ENCODE peak calls at places on chromosome 17, in eight cellular contexts. One of them, this sample, is unnamed.

GRCh38 chr17:20930065-20930760 is 112.6 kb downstream of the USP22 start:
- DNase-seq in stimulated activated CD4-positive, alpha-beta T cell treated with anti-CD3 and anti-CD28 coated beads, Interleukin-15, amount 100 ng/mL, for 1 hour: no peak
- DNase-seq in ACHN: no peak
- DNase-seq in A549: no peak
- DNase-seq in IMR-90: peak
- DNase-seq in amniotic stem cell: no peak
- DNase-seq in AG04450: no peak
- DNase-seq in activated effector memory CD4-positive, alpha-beta T cell treated with Interleukin-2 at 50 U/mL for 16 hours: no peak
- DNase-seq in this sample: no peak

GRCh38 chr17:51422634-51423033 is 162.3 kb downstream of the UTP18 start:
- DNase-seq in stimulated activated CD4-positive, alpha-beta T cell treated with anti-CD3 and anti-CD28 coated beads, Interleukin-15, amount 100 ng/mL, for 1 hour: no peak
- DNase-seq in ACHN: no peak
- DNase-seq in A549: peak
- DNase-seq in IMR-90: no peak
- DNase-seq in amniotic stem cell: no peak
- DNase-seq in AG04450: no peak
- DNase-seq in activated effector memory CD4-positive, alpha-beta T cell treated with Interleukin-2 at 50 U/mL for 16 hours: no peak
- DNase-seq in this sample: no peak

GRCh38 chr17:47286198-47286914 is 32.7 kb downstream of the ITGB3 start:
- DNase-seq in stimulated activated CD4-positive, alpha-beta T cell treated with anti-CD3 and anti-CD28 coated beads, Interleukin-15, amount 100 ng/mL, for 1 hour: no peak
- DNase-seq in ACHN: no peak
- DNase-seq in A549: no peak
- DNase-seq in IMR-90: peak
- DNase-seq in amniotic stem cell: no peak
- DNase-seq in AG04450: no peak
- DNase-seq in activated effector memory CD4-positive, alpha-beta T cell treated with Interleukin-2 at 50 U/mL for 16 hours: no peak
- DNase-seq in this sample: no peak

GRCh38 chr17:3712811-3713463 is 10.8 kb upstream of the HASPIN start:
- DNase-seq in stimulated activated CD4-positive, alpha-beta T cell treated with anti-CD3 and anti-CD28 coated beads, Interleukin-15, amount 100 ng/mL, for 1 hour: no peak
- DNase-seq in ACHN: no peak
- DNase-seq in A549: no peak
- DNase-seq in IMR-90: no peak
- DNase-seq in amniotic stem cell: no peak
- DNase-seq in AG04450: no peak
- DNase-seq in activated effector memory CD4-positive, alpha-beta T cell treated with Interleukin-2 at 50 U/mL for 16 hours: no peak
- DNase-seq in this sample: no peak

GRCh38 chr17:8126306-8127066 is 2.6 kb upstream of the HES7 start:
- DNase-seq in stimulated activated CD4-positive, alpha-beta T cell treated with anti-CD3 and anti-CD28 coated beads, Interleukin-15, amount 100 ng/mL, for 1 hour: no peak
- DNase-seq in ACHN: peak
- DNase-seq in A549: peak
- DNase-seq in IMR-90: peak
- DNase-seq in amniotic stem cell: no peak
- DNase-seq in AG04450: no peak
- DNase-seq in activated effector memory CD4-positive, alpha-beta T cell treated with Interleukin-2 at 50 U/mL for 16 hours: peak
- DNase-seq in this sample: no peak

GRCh38 chr17:74183411-74183810 is 20.1 kb upstream of the RPL38 start:
- DNase-seq in stimulated activated CD4-positive, alpha-beta T cell treated with anti-CD3 and anti-CD28 coated beads, Interleukin-15, amount 100 ng/mL, for 1 hour: no peak
- DNase-seq in ACHN: no peak
- DNase-seq in A549: no peak
- DNase-seq in IMR-90: no peak
- DNase-seq in amniotic stem cell: no peak
- DNase-seq in AG04450: no peak
- DNase-seq in activated effector memory CD4-positive, alpha-beta T cell treated with Interleukin-2 at 50 U/mL for 16 hours: no peak
- DNase-seq in this sample: no peak

GRCh38 chr17:16986391-16986790 is 14.5 kb upstream of the TNFRSF13B start:
- DNase-seq in stimulated activated CD4-positive, alpha-beta T cell treated with anti-CD3 and anti-CD28 coated beads, Interleukin-15, amount 100 ng/mL, for 1 hour: no peak
- DNase-seq in ACHN: no peak
- DNase-seq in A549: no peak
- DNase-seq in IMR-90: peak
- DNase-seq in amniotic stem cell: no peak
- DNase-seq in AG04450: peak
- DNase-seq in activated effector memory CD4-positive, alpha-beta T cell treated with Interleukin-2 at 50 U/mL for 16 hours: no peak
- DNase-seq in this sample: no peak

GRCh38 chr17:16459850-16460550 is 32.0 kb downstream of the LRRC75A start:
- DNase-seq in stimulated activated CD4-positive, alpha-beta T cell treated with anti-CD3 and anti-CD28 coated beads, Interleukin-15, amount 100 ng/mL, for 1 hour: no peak
- DNase-seq in ACHN: no peak
- DNase-seq in A549: no peak
- DNase-seq in IMR-90: no peak
- DNase-seq in amniotic stem cell: no peak
- DNase-seq in AG04450: no peak
- DNase-seq in activated effector memory CD4-positive, alpha-beta T cell treated with Interleukin-2 at 50 U/mL for 16 hours: no peak
- DNase-seq in this sample: no peak

GRCh38 chr17:42111901-42112551 is 488 bp downstream of the DHX58 start:
- DNase-seq in stimulated activated CD4-positive, alpha-beta T cell treated with anti-CD3 and anti-CD28 coated beads, Interleukin-15, amount 100 ng/mL, for 1 hour: peak
- DNase-seq in ACHN: peak
- DNase-seq in A549: no peak
- DNase-seq in IMR-90: peak
- DNase-seq in amniotic stem cell: no peak
- DNase-seq in AG04450: no peak
- DNase-seq in activated effector memory CD4-positive, alpha-beta T cell treated with Interleukin-2 at 50 U/mL for 16 hours: no peak
- DNase-seq in this sample: peak

GRCh38 chr17:48552453-48553189 is 7.7 kb upstream of the HOXB2 start:
- DNase-seq in stimulated activated CD4-positive, alpha-beta T cell treated with anti-CD3 and anti-CD28 coated beads, Interleukin-15, amount 100 ng/mL, for 1 hour: no peak
- DNase-seq in ACHN: no peak
- DNase-seq in A549: no peak
- DNase-seq in IMR-90: peak
- DNase-seq in amniotic stem cell: no peak
- DNase-seq in AG04450: no peak
- DNase-seq in activated effector memory CD4-positive, alpha-beta T cell treated with Interleukin-2 at 50 U/mL for 16 hours: no peak
- DNase-seq in this sample: no peak

GRCh38 chr17:29839656-29840055 is 90.4 kb downstream of the SSH2 start:
- DNase-seq in stimulated activated CD4-positive, alpha-beta T cell treated with anti-CD3 and anti-CD28 coated beads, Interleukin-15, amount 100 ng/mL, for 1 hour: no peak
- DNase-seq in ACHN: no peak
- DNase-seq in A549: no peak
- DNase-seq in IMR-90: no peak
- DNase-seq in amniotic stem cell: no peak
- DNase-seq in AG04450: no peak
- DNase-seq in activated effector memory CD4-positive, alpha-beta T cell treated with Interleukin-2 at 50 U/mL for 16 hours: no peak
- DNase-seq in this sample: no peak

GRCh38 chr17:70905796-70906195 is 736.5 kb downstream of the KCNJ2 start:
- DNase-seq in stimulated activated CD4-positive, alpha-beta T cell treated with anti-CD3 and anti-CD28 coated beads, Interleukin-15, amount 100 ng/mL, for 1 hour: no peak
- DNase-seq in ACHN: peak
- DNase-seq in A549: peak
- DNase-seq in IMR-90: peak
- DNase-seq in amniotic stem cell: no peak
- DNase-seq in AG04450: peak
- DNase-seq in activated effector memory CD4-positive, alpha-beta T cell treated with Interleukin-2 at 50 U/mL for 16 hours: no peak
- DNase-seq in this sample: no peak

GRCh38 chr17:19744922-19745757 is 3.0 kb downstream of the ALDH3A1 start:
- DNase-seq in stimulated activated CD4-positive, alpha-beta T cell treated with anti-CD3 and anti-CD28 coated beads, Interleukin-15, amount 100 ng/mL, for 1 hour: peak
- DNase-seq in ACHN: peak
- DNase-seq in A549: peak
- DNase-seq in IMR-90: peak
- DNase-seq in amniotic stem cell: no peak
- DNase-seq in AG04450: no peak
- DNase-seq in activated effector memory CD4-positive, alpha-beta T cell treated with Interleukin-2 at 50 U/mL for 16 hours: peak
- DNase-seq in this sample: peak

GRCh38 chr17:39621523-39622379 is 5.0 kb upstream of the PPP1R1B start:
- DNase-seq in stimulated activated CD4-positive, alpha-beta T cell treated with anti-CD3 and anti-CD28 coated beads, Interleukin-15, amount 100 ng/mL, for 1 hour: peak
- DNase-seq in ACHN: peak
- DNase-seq in A549: peak
- DNase-seq in IMR-90: peak
- DNase-seq in amniotic stem cell: peak
- DNase-seq in AG04450: peak
- DNase-seq in activated effector memory CD4-positive, alpha-beta T cell treated with Interleukin-2 at 50 U/mL for 16 hours: peak
- DNase-seq in this sample: peak

GRCh38 chr17:30336369-30337171 is 2.7 kb upstream of the TMIGD1 start:
- DNase-seq in stimulated activated CD4-positive, alpha-beta T cell treated with anti-CD3 and anti-CD28 coated beads, Interleukin-15, amount 100 ng/mL, for 1 hour: no peak
- DNase-seq in ACHN: peak
- DNase-seq in A549: peak
- DNase-seq in IMR-90: peak
- DNase-seq in amniotic stem cell: no peak
- DNase-seq in AG04450: no peak
- DNase-seq in activated effector memory CD4-positive, alpha-beta T cell treated with Interleukin-2 at 50 U/mL for 16 hours: peak
- DNase-seq in this sample: peak

GRCh38 chr17:47675380-47676198 is 18.4 kb upstream of the TBKBP1 start:
- DNase-seq in stimulated activated CD4-positive, alpha-beta T cell treated with anti-CD3 and anti-CD28 coated beads, Interleukin-15, amount 100 ng/mL, for 1 hour: no peak
- DNase-seq in ACHN: no peak
- DNase-seq in A549: no peak
- DNase-seq in IMR-90: no peak
- DNase-seq in amniotic stem cell: no peak
- DNase-seq in AG04450: no peak
- DNase-seq in activated effector memory CD4-positive, alpha-beta T cell treated with Interleukin-2 at 50 U/mL for 16 hours: no peak
- DNase-seq in this sample: no peak

GRCh38 chr17:1365445-1366039 is 34.5 kb downstream of the YWHAE start:
- DNase-seq in stimulated activated CD4-positive, alpha-beta T cell treated with anti-CD3 and anti-CD28 coated beads, Interleukin-15, amount 100 ng/mL, for 1 hour: no peak
- DNase-seq in ACHN: peak
- DNase-seq in A549: peak
- DNase-seq in IMR-90: peak
- DNase-seq in amniotic stem cell: no peak
- DNase-seq in AG04450: peak
- DNase-seq in activated effector memory CD4-positive, alpha-beta T cell treated with Interleukin-2 at 50 U/mL for 16 hours: peak
- DNase-seq in this sample: peak

GRCh38 chr17:79923974-79924638 is 84.9 kb upstream of the CBX4 start:
- DNase-seq in stimulated activated CD4-positive, alpha-beta T cell treated with anti-CD3 and anti-CD28 coated beads, Interleukin-15, amount 100 ng/mL, for 1 hour: peak
- DNase-seq in ACHN: peak
- DNase-seq in A549: peak
- DNase-seq in IMR-90: peak
- DNase-seq in amniotic stem cell: no peak
- DNase-seq in AG04450: no peak
- DNase-seq in activated effector memory CD4-positive, alpha-beta T cell treated with Interleukin-2 at 50 U/mL for 16 hours: no peak
- DNase-seq in this sample: peak

GRCh38 chr17:42613699-42614295 is 4.3 kb downstream of the TUBG1 start:
- DNase-seq in stimulated activated CD4-positive, alpha-beta T cell treated with anti-CD3 and anti-CD28 coated beads, Interleukin-15, amount 100 ng/mL, for 1 hour: no peak
- DNase-seq in ACHN: no peak
- DNase-seq in A549: no peak
- DNase-seq in IMR-90: no peak
- DNase-seq in amniotic stem cell: no peak
- DNase-seq in AG04450: no peak
- DNase-seq in activated effector memory CD4-positive, alpha-beta T cell treated with Interleukin-2 at 50 U/mL for 16 hours: no peak
- DNase-seq in this sample: no peak

GRCh38 chr17:6408271-6408670 is 26.6 kb downstream of the AIPL1 start:
- DNase-seq in stimulated activated CD4-positive, alpha-beta T cell treated with anti-CD3 and anti-CD28 coated beads, Interleukin-15, amount 100 ng/mL, for 1 hour: no peak
- DNase-seq in ACHN: no peak
- DNase-seq in A549: no peak
- DNase-seq in IMR-90: no peak
- DNase-seq in amniotic stem cell: no peak
- DNase-seq in AG04450: no peak
- DNase-seq in activated effector memory CD4-positive, alpha-beta T cell treated with Interleukin-2 at 50 U/mL for 16 hours: no peak
- DNase-seq in this sample: no peak

GRCh38 chr17:2484876-2485275 is 26.8 kb downstream of the METTL16 start:
- DNase-seq in stimulated activated CD4-positive, alpha-beta T cell treated with anti-CD3 and anti-CD28 coated beads, Interleukin-15, amount 100 ng/mL, for 1 hour: no peak
- DNase-seq in ACHN: no peak
- DNase-seq in A549: no peak
- DNase-seq in IMR-90: no peak
- DNase-seq in amniotic stem cell: no peak
- DNase-seq in AG04450: no peak
- DNase-seq in activated effector memory CD4-positive, alpha-beta T cell treated with Interleukin-2 at 50 U/mL for 16 hours: no peak
- DNase-seq in this sample: no peak

GRCh38 chr17:47997595-47997994 is 26.7 kb downstream of the CDK5RAP3 start:
- DNase-seq in stimulated activated CD4-positive, alpha-beta T cell treated with anti-CD3 and anti-CD28 coated beads, Interleukin-15, amount 100 ng/mL, for 1 hour: no peak
- DNase-seq in ACHN: no peak
- DNase-seq in A549: no peak
- DNase-seq in IMR-90: no peak
- DNase-seq in amniotic stem cell: no peak
- DNase-seq in AG04450: no peak
- DNase-seq in activated effector memory CD4-positive, alpha-beta T cell treated with Interleukin-2 at 50 U/mL for 16 hours: no peak
- DNase-seq in this sample: no peak

GRCh38 chr17:43467981-43468541 is 15.7 kb upstream of the DHX8 start:
- DNase-seq in stimulated activated CD4-positive, alpha-beta T cell treated with anti-CD3 and anti-CD28 coated beads, Interleukin-15, amount 100 ng/mL, for 1 hour: no peak
- DNase-seq in ACHN: peak
- DNase-seq in A549: no peak
- DNase-seq in IMR-90: peak
- DNase-seq in amniotic stem cell: peak
- DNase-seq in AG04450: no peak
- DNase-seq in activated effector memory CD4-positive, alpha-beta T cell treated with Interleukin-2 at 50 U/mL for 16 hours: no peak
- DNase-seq in this sample: no peak

GRCh38 chr17:1362964-1363363 is 37.1 kb downstream of the YWHAE start:
- DNase-seq in stimulated activated CD4-positive, alpha-beta T cell treated with anti-CD3 and anti-CD28 coated beads, Interleukin-15, amount 100 ng/mL, for 1 hour: no peak
- DNase-seq in ACHN: no peak
- DNase-seq in A549: no peak
- DNase-seq in IMR-90: no peak
- DNase-seq in amniotic stem cell: no peak
- DNase-seq in AG04450: no peak
- DNase-seq in activated effector memory CD4-positive, alpha-beta T cell treated with Interleukin-2 at 50 U/mL for 16 hours: no peak
- DNase-seq in this sample: no peak

GRCh38 chr17:34715504-34715903 is 136.1 kb downstream of the TMEM132E start:
- DNase-seq in stimulated activated CD4-positive, alpha-beta T cell treated with anti-CD3 and anti-CD28 coated beads, Interleukin-15, amount 100 ng/mL, for 1 hour: no peak
- DNase-seq in ACHN: no peak
- DNase-seq in A549: no peak
- DNase-seq in IMR-90: no peak
- DNase-seq in amniotic stem cell: no peak
- DNase-seq in AG04450: no peak
- DNase-seq in activated effector memory CD4-positive, alpha-beta T cell treated with Interleukin-2 at 50 U/mL for 16 hours: no peak
- DNase-seq in this sample: no peak

GRCh38 chr17:75771334-75772281 is 6.6 kb upstream of the GALK1 start:
- DNase-seq in stimulated activated CD4-positive, alpha-beta T cell treated with anti-CD3 and anti-CD28 coated beads, Interleukin-15, amount 100 ng/mL, for 1 hour: no peak
- DNase-seq in ACHN: peak
- DNase-seq in A549: no peak
- DNase-seq in IMR-90: peak
- DNase-seq in amniotic stem cell: no peak
- DNase-seq in AG04450: no peak
- DNase-seq in activated effector memory CD4-positive, alpha-beta T cell treated with Interleukin-2 at 50 U/mL for 16 hours: no peak
- DNase-seq in this sample: no peak